ENCODE peak calls at places on chromosome 12, in five cellular contexts. O is gastrocnemius medialis, H is fibroblast of lung, T is astrocyte of the spinal cord, E is EL. Y is an unnamed sample.

GRCh38 chr12:16389594-16389993 is 42.1 kb downstream of the MGST1 start:
- DNase-seq in O (no peak), H (peak; percentile 73), T (peak; percentile 65), E (peak; percentile 58), Y (no peak)

GRCh38 chr12:2619136-2619535 is 175.6 kb upstream of the FKBP4 start:
- DNase-seq in O (no peak), H (no peak), T (no peak), E (no peak), Y (no peak)

GRCh38 chr12:24752763-24753462 is 196.0 kb downstream of the BCAT1 start:
- DNase-seq in O (no peak), H (no peak), T (no peak), E (peak; percentile 3), Y (no peak)

GRCh38 chr12:84507914-84508313 is 404.7 kb downstream of the SLC6A15 start:
- DNase-seq in O (no peak), H (no peak), T (peak; percentile 3), E (no peak), Y (no peak)

GRCh38 chr12:110373025-110373876 is 30.3 kb downstream of the ANAPC7 start:
- DNase-seq in O (no peak), H (no peak), T (no peak), E (no peak), Y (peak; percentile 29)

GRCh38 chr12:113184098-113184899 is 979 bp downstream of the DDX54 start:
- DNase-seq in O (no peak), H (no peak), T (no peak), E (no peak), Y (no peak)

GRCh38 chr12:121803861-121804416 is at the start of gene SETD1B:
- DNase-seq in O (no peak), H (peak; percentile 61), T (peak; percentile 58), E (peak; percentile 69), Y (peak; percentile 66)

GRCh38 chr12:3614806-3615466 is 123.9 kb downstream of the PRMT8 start:
- DNase-seq in O (no peak), H (no peak), T (no peak), E (no peak), Y (no peak)

GRCh38 chr12:122467983-122468382 is 32.7 kb downstream of the ZCCHC8 start:
- DNase-seq in O (no peak), H (no peak), T (no peak), E (no peak), Y (no peak)

GRCh38 chr12:123120452-123121166 is 30.3 kb downstream of the PITPNM2 start:
- DNase-seq in O (no peak), H (no peak), T (no peak), E (no peak), Y (no peak)

GRCh38 chr12:58711968-58712367 is 208.3 kb downstream of the LRIG3 start:
- DNase-seq in O (no peak), H (peak; percentile 46), T (peak; percentile 78), E (peak; percentile 49), Y (no peak)

GRCh38 chr12:12946686-12947355 is 5.1 kb downstream of the GPRC5D start:
- DNase-seq in O (no peak), H (no peak), T (no peak), E (peak; percentile 24), Y (no peak)

GRCh38 chr12:49233842-49234526 is 30.9 kb upstream of the TUBA1C start:
- DNase-seq in O (no peak), H (no peak), T (peak; percentile 59), E (no peak), Y (peak; percentile 81)

GRCh38 chr12:83106873-83107272 is 420.2 kb downstream of the TMTC2 start:
- DNase-seq in O (no peak), H (no peak), T (no peak), E (no peak), Y (no peak)

GRCh38 chr12:117069926-117070900 is 29.0 kb downstream of the TESC start:
- DNase-seq in O (no peak), H (no peak), T (no peak), E (no peak), Y (peak; percentile 13)

GRCh38 chr12:65656904-65657351 is 167.4 kb upstream of the HMGA2 start:
- DNase-seq in O (no peak), H (peak; percentile 94), T (peak; percentile 99), E (peak; percentile 99), Y (no peak)

GRCh38 chr12:92105676-92106075 is 40.0 kb downstream of the BTG1 start:
- DNase-seq in O (no peak), H (no peak), T (no peak), E (no peak), Y (no peak)

GRCh38 chr12:120125792-120126634 is 9.5 kb upstream of the RAB35 start:
- DNase-seq in O (no peak), H (no peak), T (peak; percentile 40), E (peak; percentile 31), Y (no peak)

GRCh38 chr12:49920241-49920914 is 16.7 kb upstream of the FAIM2 start:
- DNase-seq in O (no peak), H (no peak), T (no peak), E (peak; percentile 36), Y (no peak)

GRCh38 chr12:40016960-40017359 is 88.9 kb downstream of the SLC2A13 start:
- DNase-seq in O (no peak), H (peak; percentile 92), T (peak; percentile 43), E (no peak), Y (no peak)

GRCh38 chr12:59055204-59055839 is 135.0 kb upstream of the LRIG3 start:
- DNase-seq in O (no peak), H (peak; percentile 66), T (peak; percentile 78), E (peak; percentile 68), Y (no peak)

GRCh38 chr12:633731-634130 is 29.5 kb downstream of the NINJ2 start:
- DNase-seq in O (no peak), H (no peak), T (peak; percentile 5), E (no peak), Y (no peak)

GRCh38 chr12:92928431-92928961 is 599 bp downstream of the EEA1 start:
- DNase-seq in O (no peak), H (peak; percentile 12), T (no peak), E (peak; percentile 33), Y (peak; percentile 49)

GRCh38 chr12:54993181-54993835 is 8.7 kb upstream of the TESPA1 start:
- DNase-seq in O (no peak), H (peak; percentile 68), T (peak; percentile 58), E (peak; percentile 59), Y (no peak)

GRCh38 chr12:30417697-30418231 is 277.9 kb downstream of the IPO8 start:
- DNase-seq in O (peak; percentile 13), H (peak; percentile 85), T (peak; percentile 85), E (peak; percentile 86), Y (no peak)

GRCh38 chr12:109686523-109686922 is 27.1 kb upstream of the FAM222A start:
- DNase-seq in O (no peak), H (no peak), T (no peak), E (no peak), Y (no peak)

GRCh38 chr12:60335765-60336164 is 739.9 kb downstream of the SLC16A7 start:
- DNase-seq in O (no peak), H (peak; percentile 52), T (peak; percentile 50), E (peak; percentile 71), Y (no peak)

GRCh38 chr12:23888396-23889068 is 60.9 kb downstream of the SOX5 start:
- DNase-seq in O (no peak), H (peak; percentile 3), T (peak; percentile 15), E (no peak), Y (no peak)

GRCh38 chr12:68007466-68007865 is 18.2 kb downstream of the IFNG-AS1 start:
- DNase-seq in O (no peak), H (peak; percentile 67), T (no peak), E (no peak), Y (no peak)

GRCh38 chr12:91555981-91556380 is 373.4 kb upstream of the DCN start:
- DNase-seq in O (no peak), H (no peak), T (no peak), E (no peak), Y (no peak)

GRCh38 chr12:51183816-51184215 is 10.9 kb upstream of the TFCP2 start:
- DNase-seq in O (peak; percentile 56), H (peak; percentile 22), T (peak; percentile 13), E (peak; percentile 33), Y (peak; percentile 71)

GRCh38 chr12:65300679-65301349 is 22.3 kb downstream of the MSRB3 start:
- DNase-seq in O (no peak), H (peak; percentile 24), T (no peak), E (peak; percentile 50), Y (no peak)

GRCh38 chr12:122172262-122172939 is 1.6 kb downstream of the IL31 start:
- DNase-seq in O (no peak), H (no peak), T (no peak), E (no peak), Y (no peak)

GRCh38 chr12:132881853-132882252 is 5.6 kb downstream of the CHFR start:
- DNase-seq in O (no peak), H (peak; percentile 61), T (peak; percentile 10), E (peak; percentile 23), Y (peak; percentile 18)